ENCODE peak calls at places on chromosomes 12 and 14, in seven cellular contexts. T is CD14-positive monocyte, F is GM06990, Z is PC-3, K is esophagus muscularis mucosa, U is LNCaP clone FGC, A is prostate gland. S is an unnamed sample.

GRCh38 chr14:43595373-43595772 is 911.7 kb downstream of the FSCB start:
- DNase-seq in T (no peak), F (no peak), Z (no peak), K (no peak), U (no peak), A (no peak), S (no peak)

GRCh38 chr14:61396279-61396678 is 74.9 kb downstream of the PRKCH start:
- DNase-seq in T (no peak), F (no peak), Z (no peak), K (no peak), U (no peak), A (no peak), S (no peak)

GRCh38 chr12:71948390-71948789 is 9.7 kb downstream of the TPH2 start:
- DNase-seq in T (no peak), F (no peak), Z (no peak), K (no peak), U (no peak), A (no peak), S (no peak)

GRCh38 chr12:41709012-41709411 is 435.7 kb downstream of the GXYLT1 start:
- DNase-seq in T (no peak), F (no peak), Z (no peak), K (no peak), U (no peak), A (no peak), S (no peak)

GRCh38 chr14:28777773-28778606 is 11.4 kb downstream of the FOXG1 start:
- DNase-seq in T (no peak), F (no peak), Z (no peak), K (no peak), U (no peak), A (no peak), S (no peak)

GRCh38 chr12:124379938-124380754 is 85.3 kb downstream of the RFLNA start:
- DNase-seq in T (peak), F (no peak), Z (peak), K (no peak), U (no peak), A (peak), S (no peak)

GRCh38 chr12:28140404-28140803 is 49.9 kb upstream of the CCDC91 start:
- DNase-seq in T (no peak), F (no peak), Z (no peak), K (no peak), U (no peak), A (no peak), S (no peak)

GRCh38 chr12:16174282-16174681 is 103.2 kb downstream of the SLC15A5 start:
- DNase-seq in T (no peak), F (no peak), Z (no peak), K (no peak), U (no peak), A (no peak), S (no peak)

GRCh38 chr12:3315201-3315661 is 175.8 kb upstream of the PRMT8 start:
- DNase-seq in T (no peak), F (no peak), Z (peak), K (no peak), U (peak), A (peak), S (no peak)

GRCh38 chr12:65525501-65526141 is 247.1 kb downstream of the MSRB3 start:
- DNase-seq in T (no peak), F (no peak), Z (peak), K (no peak), U (no peak), A (no peak), S (no peak)

GRCh38 chr14:28243600-28243999 is 523.0 kb upstream of the FOXG1 start:
- DNase-seq in T (no peak), F (no peak), Z (peak), K (no peak), U (no peak), A (no peak), S (no peak)

DNA sequence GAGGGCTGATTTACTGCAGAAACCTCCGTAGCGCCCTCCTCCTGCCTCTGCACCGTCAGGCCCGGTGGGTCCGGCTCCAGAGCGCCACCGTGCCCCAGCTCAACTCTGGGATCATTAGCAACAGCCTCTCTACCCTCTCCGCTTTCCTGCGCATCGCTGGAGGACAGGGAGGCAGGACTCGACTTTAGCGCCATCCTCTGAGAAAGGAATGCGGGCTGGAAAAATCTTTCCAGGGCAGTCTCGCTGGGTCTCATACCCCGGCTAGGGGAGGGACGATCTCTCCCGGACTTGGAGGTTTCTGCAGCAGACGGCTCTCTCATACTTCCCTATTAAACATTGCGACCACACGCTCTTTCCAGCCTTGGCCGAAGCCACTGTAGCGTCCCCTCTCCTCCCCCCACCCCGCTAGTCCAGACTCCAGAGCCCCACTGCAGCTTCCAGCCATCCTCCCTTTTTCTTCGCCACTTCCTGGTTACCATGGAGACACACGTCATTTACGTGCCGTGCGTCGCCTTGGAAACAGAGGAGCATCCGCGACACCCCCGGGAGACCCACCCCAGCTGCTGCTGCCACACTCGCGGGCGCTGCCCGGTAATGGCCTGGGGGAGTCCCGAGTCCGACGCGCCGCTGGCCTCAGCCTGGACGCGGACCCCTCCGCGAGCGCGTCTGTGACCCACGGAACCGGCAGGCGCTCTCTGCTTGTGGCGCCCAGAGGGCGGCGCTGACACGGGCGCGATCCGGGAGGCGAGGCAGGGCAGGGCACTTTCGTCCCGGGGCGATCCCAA is at the start of gene CCDC184:
- DNase-seq in T (peak), F (peak), Z (peak), K (peak), U (no peak), A (no peak), S (peak)
- TF ChIP-seq CTCF in T (peak), F (peak), Z (peak), K (no peak), U (peak), A (no peak), S (peak)

DNA sequence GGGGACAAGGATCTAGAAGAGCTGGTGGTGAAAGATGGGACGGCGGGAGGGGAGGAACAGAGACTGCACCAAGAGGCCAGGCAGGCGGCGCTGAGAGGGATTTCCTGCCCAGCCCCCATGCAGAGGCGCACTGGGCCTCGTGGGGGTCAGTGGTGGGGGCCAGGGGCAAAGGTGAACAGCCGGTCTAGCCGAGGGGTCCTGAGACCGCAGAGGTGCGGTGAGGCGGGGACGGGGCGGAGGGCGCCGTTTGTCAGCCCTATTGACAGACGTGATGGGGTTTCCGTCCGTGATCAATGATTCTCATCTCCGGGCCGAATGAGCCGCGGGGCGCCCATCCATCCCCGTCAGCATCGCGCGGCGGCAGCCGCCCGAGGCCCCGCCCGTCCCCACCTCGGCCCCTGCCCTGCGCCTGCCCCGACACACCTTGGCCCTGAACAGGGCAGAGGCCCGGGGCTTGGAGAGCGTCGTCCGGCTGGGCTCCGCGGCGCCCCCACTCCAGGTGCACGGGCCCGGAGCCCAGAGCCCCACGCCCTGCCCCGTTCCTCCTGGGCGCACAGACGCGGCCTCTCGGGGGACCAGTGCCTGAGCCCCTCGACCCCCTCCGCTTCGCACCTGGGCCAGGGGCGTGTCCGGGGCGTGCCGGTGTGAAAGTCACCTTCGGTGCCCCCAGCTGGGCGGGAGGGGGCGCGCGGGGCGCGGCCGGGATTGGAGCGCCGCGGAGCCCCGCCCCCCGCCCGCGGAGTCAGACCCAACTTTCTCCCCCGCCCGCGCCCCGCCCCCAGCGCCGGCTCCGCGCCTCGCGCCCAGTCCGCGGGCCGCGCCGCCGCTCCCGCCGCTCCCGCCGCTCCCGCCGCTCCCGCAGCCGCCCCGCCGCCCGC is at the start of gene NXPH4:
- DNase-seq in T (no peak), F (peak), Z (peak), K (no peak), U (no peak), A (peak), S (peak)
- TF ChIP-seq CTCF in T (no peak), F (no peak), Z (no peak), K (no peak), U (no peak), A (no peak), S (no peak)

GRCh38 chr12:96658075-96658474 is 168.7 kb downstream of the CFAP54 start:
- DNase-seq in T (no peak), F (no peak), Z (no peak), K (no peak), U (no peak), A (no peak), S (no peak)

GRCh38 chr12:96648941-96649340 is 159.6 kb downstream of the CFAP54 start:
- DNase-seq in T (no peak), F (no peak), Z (no peak), K (no peak), U (no peak), A (no peak), S (no peak)

GRCh38 chr12:96652870-96653269 is 163.5 kb downstream of the CFAP54 start:
- DNase-seq in T (no peak), F (no peak), Z (no peak), K (no peak), U (no peak), A (no peak), S (no peak)
- TF ChIP-seq CTCF in T (no peak), F (no peak), Z (no peak), K (no peak), U (no peak), A (no peak), S (no peak)

GRCh38 chr12:10031771-10032175 is 1.3 kb downstream of the CLEC9A start:
- DNase-seq in T (no peak), F (no peak), Z (peak), K (no peak), U (no peak), A (no peak), S (no peak)

GRCh38 chr12:10031318-10031717 is 836 bp downstream of the CLEC9A start:
- DNase-seq in T (no peak), F (no peak), Z (no peak), K (no peak), U (no peak), A (no peak), S (no peak)

GRCh38 chr12:10030446-10030845 is at the start of gene CLEC9A:
- DNase-seq in T (no peak), F (no peak), Z (no peak), K (no peak), U (no peak), A (no peak), S (no peak)

GRCh38 chr12:10033783-10034381 is 3.4 kb downstream of the CLEC9A start:
- DNase-seq in T (no peak), F (no peak), Z (peak), K (no peak), U (no peak), A (no peak), S (peak)
- TF ChIP-seq CTCF in T (peak), F (peak), Z (peak), K (peak), U (peak), A (peak), S (no peak)

GRCh38 chr14:100012478-100012925 is 52.7 kb upstream of the EVL start:
- DNase-seq in T (no peak), F (no peak), Z (no peak), K (no peak), U (no peak), A (no peak), S (no peak)
- TF ChIP-seq CTCF in T (no peak), F (no peak), Z (no peak), K (no peak), U (no peak), A (no peak), S (no peak)

S was measured in GM13976.